ENCODE peak calls at places on chromosome 12, in ten cellular contexts. U is RPMI7951, N is kidney epithelial cell, A is posterior vena cava, K is DMS153, R is mucosa of descending colon, I is NCI-H524, X is cardiac fibroblast, E is MCF 10A, M is PC-3. W is an unnamed sample.

GRCh38 chr12:42603246-42603645 is 13.7 kb upstream of the PRICKLE1 start:
- DNase-seq in U (no peak), N (no peak), A (no peak), K (no peak), R (no peak), I (no peak), X (no peak), E (no peak), M (no peak), W (no peak)

GRCh38 chr12:105954891-105955607 is 183.7 kb downstream of the NUAK1 start:
- DNase-seq in U (no peak), N (no peak), A (no peak), K (no peak), R (no peak), I (no peak), X (peak; percentile 49), E (peak; percentile 9), M (no peak), W (no peak)

GRCh38 chr12:22443379-22444316 is 100.7 kb downstream of the C2CD5 start:
- DNase-seq in U (peak; percentile 70), N (no peak), A (peak; percentile 66), K (peak; percentile 74), R (no peak), I (peak; percentile 67), X (peak; percentile 86), E (peak; percentile 87), M (peak; percentile 75), W (peak; percentile 87)

GRCh38 chr12:70271025-70271424 is 27.8 kb downstream of the CNOT2 start:
- DNase-seq in U (no peak), N (no peak), A (no peak), K (no peak), R (no peak), I (no peak), X (no peak), E (no peak), M (no peak), W (no peak)

GRCh38 chr12:90260136-90260535 is 551.5 kb upstream of the ATP2B1 start:
- DNase-seq in U (no peak), N (no peak), A (no peak), K (no peak), R (no peak), I (no peak), X (no peak), E (no peak), M (no peak), W (no peak)

GRCh38 chr12:132363661-132364347 is 34.4 kb upstream of the GALNT9 start:
- DNase-seq in U (no peak), N (no peak), A (peak; percentile 62), K (no peak), R (peak; percentile 25), I (no peak), X (no peak), E (no peak), M (no peak), W (no peak)

GRCh38 chr12:39764944-39765560 is 145.4 kb upstream of the ABCD2 start:
- DNase-seq in U (peak; percentile 31), N (peak; percentile 10), A (no peak), K (peak; percentile 36), R (no peak), I (no peak), X (peak; percentile 73), E (peak; percentile 47), M (peak; percentile 58), W (peak; percentile 71)

GRCh38 chr12:39623919-39624318 is 4.3 kb upstream of the ABCD2 start:
- DNase-seq in U (no peak), N (no peak), A (no peak), K (no peak), R (no peak), I (no peak), X (no peak), E (no peak), M (no peak), W (no peak)

GRCh38 chr12:122116707-122117535 is 38.4 kb downstream of the MLXIP start:
- DNase-seq in U (peak; percentile 49), N (no peak), A (peak; percentile 66), K (peak; percentile 71), R (peak; percentile 79), I (no peak), X (no peak), E (no peak), M (no peak), W (no peak)

GRCh38 chr12:57638096-57638495 is 5.1 kb upstream of the B4GALNT1 start:
- DNase-seq in U (no peak), N (no peak), A (no peak), K (no peak), R (no peak), I (no peak), X (no peak), E (no peak), M (no peak), W (no peak)

GRCh38 chr12:80553316-80553715 is 109.3 kb downstream of the PTPRQ start:
- DNase-seq in U (peak; percentile 80), N (peak; percentile 53), A (no peak), K (no peak), R (no peak), I (no peak), X (peak; percentile 76), E (peak; percentile 64), M (peak; percentile 87), W (peak; percentile 80)

GRCh38 chr12:117936722-117937484 is 31.9 kb downstream of the KSR2 start:
- DNase-seq in U (no peak), N (no peak), A (peak; percentile 48), K (no peak), R (no peak), I (no peak), X (no peak), E (no peak), M (no peak), W (no peak)

GRCh38 chr12:111244673-111245072 is 124.2 kb downstream of the PHETA1 start:
- DNase-seq in U (no peak), N (no peak), A (no peak), K (no peak), R (no peak), I (no peak), X (no peak), E (no peak), M (no peak), W (no peak)

W was measured in RKO.